ENCODE peak calls at places on chromosomes 6 and 20, in five cellular contexts. C is fibroblast of lung, I is Peyer's patch, P is PC-9, K is heart left ventricle. E is an unnamed sample.

GRCh38 chr6:116883005-116883404 is 6.0 kb downstream of the RFX6 start:
- DNase-seq in C (no peak), I (no peak), P (no peak), K (no peak), E (no peak)

GRCh38 chr6:137661601-137662000 is 167.4 kb upstream of the OLIG3 start:
- DNase-seq in C (peak; percentile 24), I (no peak), P (no peak), K (no peak), E (no peak)

GRCh38 chr6:46565531-46565930 is 74.3 kb upstream of the RCAN2 start:
- DNase-seq in C (no peak), I (no peak), P (no peak), K (no peak), E (no peak)

GRCh38 chr6:121413831-121414368 is 21.5 kb upstream of the GJA1 start:
- DNase-seq in C (peak; percentile 57), I (no peak), P (no peak), K (no peak), E (no peak)

GRCh38 chr6:683742-684440 is 9.0 kb downstream of the EXOC2 start:
- DNase-seq in C (peak; percentile 95), I (no peak), P (no peak), K (no peak), E (no peak)

GRCh38 chr6:78966542-78966941 is 99.2 kb downstream of the IRAK1BP1 start:
- DNase-seq in C (no peak), I (no peak), P (no peak), K (no peak), E (no peak)

GRCh38 chr6:15447546-15448232 is 201.8 kb downstream of the JARID2 start:
- DNase-seq in C (no peak), I (no peak), P (no peak), K (no peak), E (no peak)

GRCh38 chr20:61857414-61857775 is 208.3 kb downstream of the TAF4 start:
- DNase-seq in C (no peak), I (no peak), P (no peak), K (no peak), E (no peak)

GRCh38 chr6:39118921-39119320 is 3.9 kb upstream of the SAYSD1 start:
- DNase-seq in C (no peak), I (no peak), P (no peak), K (no peak), E (no peak)

GRCh38 chr20:48738399-48739304 is 89.1 kb downstream of the PREX1 start:
- DNase-seq in C (no peak), I (no peak), P (no peak), K (no peak), E (no peak)

GRCh38 chr20:53707341-53708102 is 113.9 kb upstream of the ZNF217 start:
- DNase-seq in C (peak; percentile 68), I (no peak), P (no peak), K (no peak), E (peak; percentile 9)

GRCh38 chr20:60921021-60921622 is 330.9 kb upstream of the CDH4 start:
- DNase-seq in C (peak; percentile 35), I (no peak), P (no peak), K (no peak), E (no peak)

GRCh38 chr6:11263185-11263817 is 30.8 kb upstream of the NEDD9 start:
- DNase-seq in C (peak; percentile 85), I (peak; percentile 77), P (peak; percentile 42), K (peak; percentile 66), E (no peak)

GRCh38 chr6:113859349-113860164 is 2.4 kb downstream of the MARCKS start:
- DNase-seq in C (peak; percentile 58), I (peak; percentile 62), P (peak; percentile 11), K (peak; percentile 65), E (no peak)

GRCh38 chr6:150857062-150857905 is 8.2 kb upstream of the MTHFD1L start:
- DNase-seq in C (peak; percentile 99), I (no peak), P (peak; percentile 39), K (no peak), E (peak; percentile 97)

GRCh38 chr6:21350917-21351316 is 242.6 kb upstream of the SOX4 start:
- DNase-seq in C (no peak), I (no peak), P (no peak), K (no peak), E (no peak)

GRCh38 chr6:21349834-21350233 is 243.7 kb upstream of the SOX4 start:
- DNase-seq in C (no peak), I (no peak), P (no peak), K (no peak), E (no peak)

GRCh38 chr6:21352131-21352530 is 241.4 kb upstream of the SOX4 start:
- DNase-seq in C (no peak), I (no peak), P (no peak), K (no peak), E (no peak)

DNA sequence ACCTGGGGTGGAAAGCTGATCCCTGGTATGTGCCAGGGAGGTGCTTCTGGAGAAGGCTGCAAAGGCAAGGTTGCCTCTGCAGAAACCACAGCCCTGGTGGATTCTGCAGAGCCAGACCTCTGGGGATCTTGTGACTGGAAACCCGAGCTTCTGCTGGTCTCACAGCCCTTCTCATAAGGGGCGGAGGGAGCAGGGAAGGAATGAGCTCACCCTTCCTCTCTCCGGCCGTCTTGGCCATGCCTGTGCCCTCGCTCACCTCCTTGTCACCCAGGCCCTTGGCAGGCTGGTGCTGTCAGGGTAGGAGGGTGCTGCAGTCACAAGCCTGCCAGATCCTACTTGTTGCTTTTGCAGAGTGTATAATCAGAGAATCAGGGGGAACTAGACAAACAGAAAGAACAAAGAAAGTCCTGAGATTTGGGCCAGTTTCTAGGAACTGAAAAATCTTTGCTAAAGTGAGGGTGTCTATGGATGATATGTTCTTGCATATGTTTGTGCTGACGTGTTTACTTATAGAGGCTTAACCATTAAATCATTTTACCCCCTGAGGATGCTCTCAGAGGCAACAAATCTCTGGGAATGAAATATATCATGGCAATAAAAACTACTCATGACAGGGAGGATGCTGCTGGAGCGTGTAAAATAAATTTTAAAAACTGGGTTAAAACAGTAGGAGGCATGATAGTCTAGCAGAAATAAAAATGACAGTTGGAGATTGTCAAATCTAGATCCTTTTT is 244.9 kb upstream of the SOX4 start:
- DNase-seq in C (peak; percentile 80), I (no peak), P (peak; percentile 68), K (peak; percentile 64), E (no peak)
- H3K4me3 ChIP-seq in C (no peak overlapping the region), I (no peak overlapping the region), P (no peak overlapping the region), K (no peak overlapping the region), E (no peak overlapping the region)

DNA sequence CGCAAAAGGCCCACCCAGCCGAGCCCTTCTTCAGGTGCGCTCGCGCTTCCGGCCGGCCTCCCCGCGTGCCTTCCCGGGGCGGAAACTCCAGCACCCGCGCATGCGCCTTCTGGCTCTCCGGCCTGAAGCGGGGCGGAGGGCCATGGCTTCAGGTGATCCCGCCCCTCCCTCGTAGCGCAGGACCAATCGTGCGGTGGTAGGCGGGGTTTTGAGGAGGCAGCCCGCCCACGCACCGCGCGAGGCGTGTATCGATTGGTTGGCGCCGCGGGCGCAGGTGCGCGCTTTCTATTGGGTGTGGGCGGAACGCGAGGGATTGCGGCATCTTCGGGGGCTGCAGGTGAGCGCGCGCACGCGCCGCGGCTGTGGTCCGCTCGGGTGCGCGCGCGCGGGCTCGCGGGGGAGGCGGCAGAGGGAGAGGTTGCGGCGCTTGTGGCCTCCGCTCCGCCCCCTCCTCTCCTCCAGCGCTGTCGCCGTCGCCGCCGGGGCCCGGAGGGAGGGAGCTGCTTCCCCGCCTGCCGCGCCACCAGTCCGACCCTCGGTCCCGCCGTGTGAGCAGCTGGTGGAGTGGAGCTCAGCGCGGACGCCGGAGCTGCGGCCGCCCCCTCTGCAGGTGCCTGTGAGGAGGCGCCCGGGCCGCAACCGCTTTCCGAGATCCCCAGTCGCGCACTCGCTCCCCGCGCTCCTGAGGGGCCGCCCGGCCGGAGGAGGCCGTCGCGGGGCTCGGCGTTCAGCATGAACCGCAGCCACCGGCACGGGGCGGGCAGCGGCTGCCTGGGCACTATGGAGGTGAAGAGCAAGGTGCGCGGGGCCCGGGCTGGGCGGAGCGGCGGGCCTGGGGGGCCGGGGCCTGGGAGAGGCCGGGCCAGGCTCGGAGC is at the start of gene PARD6B:
- DNase-seq in C (peak; percentile 93), I (peak; percentile 100), P (peak; percentile 100), K (peak; percentile 98), E (peak; percentile 68)
- TF ChIP-seq CTCF in C (no peak), I (peak; percentile 12), P (no peak), K (no peak), E (no peak)

DNA sequence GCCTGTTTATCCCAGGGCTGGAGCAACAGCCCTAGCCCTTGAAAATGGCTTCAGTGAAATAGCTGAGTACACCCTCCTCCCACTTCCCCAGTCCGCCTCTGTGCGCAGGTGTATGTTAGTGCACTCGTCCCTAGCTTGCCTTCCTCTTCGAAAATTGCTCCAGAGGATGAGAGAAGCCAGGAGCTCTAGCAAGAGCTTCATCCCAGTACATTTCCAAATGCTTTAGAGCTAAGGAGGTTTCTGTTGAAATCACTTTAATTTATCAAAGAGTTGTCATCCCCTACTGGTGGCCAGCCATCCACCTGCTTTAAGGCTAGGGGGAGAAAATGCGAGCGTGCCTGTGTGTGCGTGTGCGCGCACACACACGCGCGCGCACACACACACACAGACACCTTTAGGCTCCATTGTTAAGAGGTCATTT is 5.4 kb upstream of the POU3F2 start:
- DNase-seq in C (no peak), I (no peak), P (no peak), K (no peak), E (no peak)
- H3K27me3 ChIP-seq in C (peaks cover 82% of the 10 kb centered on the region), I (no peaks in the 10 kb centered on the region), P (peaks cover 17% of the 10 kb centered on the region), K (peaks cover 100% of the 10 kb centered on the region), E (peaks cover 55% of the 10 kb centered on the region)

DNA sequence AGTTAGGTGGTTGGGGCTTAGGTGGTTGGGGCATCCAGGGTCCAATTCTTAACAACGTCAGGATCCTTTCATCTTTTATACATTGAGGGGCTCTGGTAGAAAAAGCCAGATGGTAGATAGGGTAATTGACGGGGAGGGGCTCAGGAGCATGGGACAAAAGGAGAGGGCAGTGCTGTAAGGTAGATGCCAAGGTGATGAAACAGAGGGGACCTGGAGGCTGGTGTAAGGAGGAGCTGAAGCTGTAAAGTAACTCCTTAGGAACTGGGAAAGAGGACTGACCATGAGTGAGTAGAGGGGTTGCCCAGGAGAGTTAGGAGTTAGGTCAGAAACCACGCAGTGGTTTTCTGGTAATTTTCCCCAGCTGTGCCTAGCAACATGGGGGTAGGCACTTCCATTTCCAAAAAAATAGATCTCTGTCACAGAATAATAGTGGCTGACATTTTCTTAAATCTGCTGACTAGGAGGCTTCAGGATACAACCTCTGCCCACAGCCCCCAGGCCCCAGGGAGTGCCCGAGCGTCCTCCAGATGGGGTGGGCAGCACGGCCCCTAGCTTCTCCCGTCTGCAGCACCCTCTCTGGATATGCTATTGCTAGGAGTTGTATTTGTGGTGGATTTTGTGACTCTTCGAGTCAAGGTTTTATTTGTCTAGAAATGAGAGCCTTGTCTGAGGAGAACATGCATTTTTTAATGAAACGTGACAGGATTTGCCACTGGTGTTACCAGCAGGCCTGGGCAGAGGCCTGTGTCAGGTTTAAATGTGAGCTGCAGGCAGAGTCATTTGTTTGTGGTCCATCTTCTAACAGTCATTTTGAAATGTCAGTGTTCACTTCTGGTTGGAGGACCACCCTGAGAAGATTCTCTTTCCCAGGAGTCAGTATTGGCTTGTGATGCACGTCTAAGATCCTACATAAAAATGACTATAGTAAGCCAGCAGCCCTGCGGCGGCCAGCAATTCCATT is 44.6 kb downstream of the TULP4 start:
- DNase-seq in C (no peak), I (no peak), P (no peak), K (no peak), E (no peak)
- H3K4me3 ChIP-seq in C (no peak overlapping the region), I (no peak overlapping the region), P (no peak overlapping the region), K (no peak overlapping the region), E (no peak overlapping the region)

DNA sequence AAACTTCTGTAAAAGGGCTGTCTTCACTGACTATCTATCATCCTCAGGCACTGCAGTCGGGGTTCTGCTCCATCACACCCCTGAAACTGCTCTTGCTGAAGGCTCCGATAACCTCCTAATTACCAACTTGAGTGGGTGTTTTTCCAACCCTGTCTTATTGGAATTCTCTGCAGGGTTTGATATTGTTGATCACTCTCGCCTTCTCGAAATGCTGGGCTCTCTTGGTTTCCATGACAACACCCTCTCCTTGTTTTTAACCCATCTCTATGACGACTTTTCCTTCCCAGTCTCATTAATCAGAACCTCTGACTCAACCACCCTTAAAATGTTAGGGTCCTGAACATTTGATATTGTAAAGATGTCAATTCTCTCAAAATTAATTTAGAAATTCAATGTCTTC is 39.4 kb upstream of the NNAT start:
- DNase-seq in C (no peak), I (no peak), P (no peak), K (no peak), E (no peak)
- TF ChIP-seq CTCF in C (no peak), I (no peak), P (no peak), K (no peak), E (no peak)

E was measured in BJ.